ENCODE peak calls at places on chromosomes 2 and 18, in seven cellular contexts. L is neuronal stem cell, Y is H9, C is IMR-90, I is mesenchymal stem cell, Z is trophoblast cell, W is H1. B is an unnamed sample.

GRCh38 chr2:240434728-240435456 is 571 bp upstream of the GPC1 start:
- DNase-seq in Y (peak), W (peak), C (peak), I (peak), L (peak), Z (peak), B (peak)

GRCh38 chr18:841647-842370 is 29.8 kb upstream of the YES1 start:
- DNase-seq in Y (no peak), L (no peak), W (no peak), I (no peak), Z (no peak), C (no peak), B (no peak)

GRCh38 chr2:101112772-101113157 is 38.4 kb downstream of the TBC1D8 start:
- DNase-seq in Z (peak), Y (no peak), I (no peak), C (no peak), L (no peak), W (no peak), B (no peak)

GRCh38 chr2:40434638-40435296 is 17.1 kb downstream of the SLC8A1 start:
- DNase-seq in W (no peak), I (peak), C (peak), Y (no peak), Z (peak), L (no peak), B (peak)

GRCh38 chr2:2662037-2662846 is 331.2 kb upstream of the MYT1L start:
- DNase-seq in Z (no peak), C (peak), L (no peak), Y (no peak), W (no peak), I (no peak), B (no peak)

GRCh38 chr2:64698068-64698645 is 44.4 kb upstream of the SERTAD2 start:
- DNase-seq in I (no peak), Z (peak), Y (no peak), W (no peak), C (no peak), L (no peak), B (no peak)

GRCh38 chr2:129723277-129724020 is 256.0 kb upstream of the RAB6C start:
- DNase-seq in Z (peak), W (no peak), Y (no peak), L (no peak), C (no peak), I (no peak), B (no peak)

GRCh38 chr2:133780099-133780996 is 212.1 kb upstream of the NCKAP5 start:
- DNase-seq in I (peak), W (peak), Y (peak), Z (peak), L (peak), C (peak), B (peak)

GRCh38 chr2:153873062-153874048 is 1.6 kb downstream of the GALNT13 start:
- DNase-seq in I (no peak), Y (peak), Z (no peak), C (no peak), W (peak), L (no peak), B (peak)

GRCh38 chr2:193989645-193990044 is 1667.4 kb upstream of the SLC39A10 start:
- DNase-seq in I (no peak), Z (peak), L (no peak), C (no peak), Y (no peak), W (no peak), B (no peak)

GRCh38 chr2:20617892-20618467 is 32.9 kb downstream of the HS1BP3 start:
- DNase-seq in Z (peak), L (no peak), I (peak), Y (no peak), C (peak), W (no peak), B (no peak)

GRCh38 chr2:233674995-233675394 is 3.3 kb downstream of the UGT1A9 start:
- DNase-seq in Z (no peak), I (no peak), W (no peak), Y (no peak), L (no peak), C (no peak), B (peak)

GRCh38 chr2:99278793-99279291 is 22.2 kb downstream of the LYG1 start:
- DNase-seq in Z (peak), W (no peak), C (peak), Y (no peak), L (no peak), I (peak), B (no peak)

GRCh38 chr2:118221952-118222594 is 133.8 kb downstream of the INSIG2 start:
- DNase-seq in W (peak), Z (peak), I (peak), Y (peak), C (peak), L (peak), B (peak)

GRCh38 chr2:233442028-233442310 is 87.7 kb downstream of the DGKD start:
- DNase-seq in C (no peak), L (no peak), I (no peak), Y (no peak), Z (no peak), W (no peak), B (no peak)

GRCh38 chr2:116719841-116720240 is 1094.7 kb upstream of the DDX18 start:
- DNase-seq in L (no peak), I (peak), C (no peak), Z (no peak), Y (no peak), W (no peak), B (no peak)
- H3K23ac ChIP-seq in L (no peak), I (no peak), C (no peak), Z (no peak), Y (no peak), W (no peak), B (no peak)

GRCh38 chr2:114400890-114401289 is 41.6 kb upstream of the DPP10 start:
- DNase-seq in L (no peak), Y (no peak), C (no peak), Z (no peak), I (no peak), W (no peak), B (no peak)
- H3K23ac ChIP-seq in L (no peak), Y (no peak), C (no peak), Z (no peak), I (no peak), W (no peak), B (no peak)

GRCh38 chr2:45913539-45913938 is 262.1 kb downstream of the PRKCE start:
- DNase-seq in C (no peak), L (no peak), Y (no peak), Z (no peak), W (no peak), I (no peak), B (no peak)
- H3K23ac ChIP-seq in C (no peak), L (no peak), Y (no peak), Z (no peak), W (no peak), I (no peak), B (no peak)

DNA sequence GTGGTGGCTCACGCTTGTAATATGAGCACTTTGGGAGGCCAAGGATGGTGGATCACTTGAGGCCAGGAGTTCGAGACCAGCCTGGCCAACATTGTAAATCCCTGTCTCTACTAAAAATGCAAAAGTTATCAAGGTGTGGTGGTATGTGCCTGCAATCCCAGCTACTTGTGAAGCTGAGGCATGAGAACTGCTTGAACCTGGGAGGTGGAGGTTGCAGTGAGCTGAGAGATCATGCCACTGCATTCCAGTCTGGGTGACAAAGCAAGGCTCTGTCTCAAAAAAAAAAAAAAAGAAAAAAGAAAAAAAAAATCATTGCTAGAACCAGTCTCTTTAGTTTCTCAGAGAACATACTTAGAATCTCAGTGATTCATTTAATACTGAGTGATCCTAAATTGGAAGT is 217.1 kb downstream of the DYM start:
- DNase-seq in I (no peak), C (no peak), Z (peak), W (no peak), Y (no peak), L (no peak), B (peak)
- H3K23ac ChIP-seq in I (no peak), C (no peak), Z (no peak), W (no peak), Y (no peak), L (no peak), B (no peak)

GRCh38 chr2:155372969-155373368 is 674.5 kb downstream of the KCNJ3 start:
- DNase-seq in W (no peak), C (no peak), Z (peak), Y (no peak), L (peak), I (peak), B (peak)
- H3K23ac ChIP-seq in W (no peak), C (no peak), Z (no peak), Y (no peak), L (no peak), I (no peak), B (no peak)

GRCh38 chr18:7658701-7659100 is 91.6 kb downstream of the PTPRM start:
- DNase-seq in L (no peak), Y (no peak), C (peak), Z (peak), I (no peak), W (no peak), B (peak)

GRCh38 chr18:7662866-7663265 is 95.8 kb downstream of the PTPRM start:
- DNase-seq in Y (no peak), I (no peak), C (no peak), Z (no peak), L (no peak), W (no peak), B (no peak)

GRCh38 chr18:7657050-7657449 is 89.9 kb downstream of the PTPRM start:
- DNase-seq in Z (no peak), Y (no peak), L (no peak), I (no peak), C (no peak), W (no peak), B (no peak)

GRCh38 chr18:7663305-7664023 is 96.3 kb downstream of the PTPRM start:
- DNase-seq in C (no peak), Y (no peak), I (peak), L (no peak), Z (no peak), W (no peak), B (no peak)

DNA sequence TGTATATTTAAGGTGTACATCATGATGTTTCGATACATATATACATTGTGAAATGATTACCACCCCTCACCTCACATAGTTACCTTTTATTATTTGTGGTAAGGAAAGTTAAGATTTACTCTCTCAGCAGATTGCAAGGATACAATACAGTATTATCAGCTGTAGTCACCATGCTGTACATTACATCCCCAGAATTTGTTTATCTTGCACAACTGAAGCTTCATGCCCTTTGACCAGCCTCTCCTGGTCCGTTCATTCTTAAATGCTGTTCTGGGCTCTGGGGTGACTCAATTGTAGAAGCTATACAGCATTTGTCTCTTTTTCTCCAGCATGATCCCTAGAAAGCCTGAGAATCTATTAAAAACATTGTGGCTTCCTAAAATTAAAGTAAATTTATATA is 90.8 kb downstream of the PTPRM start:
- DNase-seq in W (no peak), L (no peak), I (peak), Y (no peak), Z (peak), C (peak), B (no peak)
- H3K23ac ChIP-seq in W (no peak), L (no peak), I (no peak), Y (no peak), Z (no peak), C (no peak), B (no peak)

DNA sequence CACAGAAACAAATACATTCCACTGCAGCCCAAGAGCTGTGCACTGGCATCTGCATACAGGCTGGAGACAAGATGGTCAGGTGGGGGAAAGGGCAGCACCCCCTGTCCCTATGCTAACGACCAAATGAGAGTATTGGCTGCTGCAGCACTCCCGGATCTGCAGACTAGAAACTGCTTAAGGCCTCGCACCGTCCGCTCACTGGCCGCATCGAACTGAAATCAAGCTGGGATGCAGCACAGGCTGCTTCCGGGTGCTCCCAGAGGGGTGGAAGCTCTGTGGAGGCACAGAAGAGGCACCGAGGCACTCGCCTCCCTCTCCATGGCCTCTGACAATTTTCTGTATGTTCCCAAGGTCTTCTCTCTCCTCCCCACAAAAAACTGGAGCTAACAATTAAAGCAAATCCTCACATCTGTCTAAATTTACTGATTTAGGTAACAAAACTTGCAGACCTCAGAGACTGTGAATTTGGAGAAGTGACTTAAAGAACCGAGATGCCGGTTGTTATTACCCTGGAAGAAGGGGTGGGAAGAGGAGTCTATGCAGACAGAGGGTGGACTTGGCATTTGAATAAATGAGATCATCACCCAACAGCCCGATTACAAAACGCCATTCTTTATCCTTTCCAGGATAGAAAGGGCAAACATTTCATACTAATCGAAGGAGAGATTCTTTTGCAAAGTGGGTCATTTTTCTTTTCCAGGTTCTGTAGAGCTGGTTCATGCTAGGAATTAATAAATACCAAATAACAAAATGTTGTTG is 73.3 kb upstream of the TPO start:
- DNase-seq in Z (no peak), W (no peak), I (no peak), C (no peak), Y (no peak), L (no peak), B (peak)
- H3K23ac ChIP-seq in Z (no peak), W (no peak), I (peak), C (no peak), Y (no peak), L (no peak), B (no peak)

GRCh38 chr18:23240609-23240930 is 105.3 kb downstream of the CABLES1 start:
- DNase-seq in Z (no peak), I (no peak), Y (no peak), W (no peak), L (no peak), C (no peak), B (no peak)

GRCh38 chr18:23238651-23239349 is 103.5 kb downstream of the CABLES1 start:
- DNase-seq in L (no peak), I (peak), W (no peak), Y (no peak), C (peak), Z (no peak), B (peak)

GRCh38 chr18:23239350-23239692 is 104.0 kb downstream of the CABLES1 start:
- DNase-seq in Z (no peak), Y (no peak), L (no peak), C (no peak), I (no peak), W (no peak), B (no peak)

GRCh38 chr18:23238152-23238531 is 102.9 kb downstream of the CABLES1 start:
- DNase-seq in C (peak), Y (no peak), L (no peak), W (no peak), I (peak), Z (peak), B (no peak)

DNA sequence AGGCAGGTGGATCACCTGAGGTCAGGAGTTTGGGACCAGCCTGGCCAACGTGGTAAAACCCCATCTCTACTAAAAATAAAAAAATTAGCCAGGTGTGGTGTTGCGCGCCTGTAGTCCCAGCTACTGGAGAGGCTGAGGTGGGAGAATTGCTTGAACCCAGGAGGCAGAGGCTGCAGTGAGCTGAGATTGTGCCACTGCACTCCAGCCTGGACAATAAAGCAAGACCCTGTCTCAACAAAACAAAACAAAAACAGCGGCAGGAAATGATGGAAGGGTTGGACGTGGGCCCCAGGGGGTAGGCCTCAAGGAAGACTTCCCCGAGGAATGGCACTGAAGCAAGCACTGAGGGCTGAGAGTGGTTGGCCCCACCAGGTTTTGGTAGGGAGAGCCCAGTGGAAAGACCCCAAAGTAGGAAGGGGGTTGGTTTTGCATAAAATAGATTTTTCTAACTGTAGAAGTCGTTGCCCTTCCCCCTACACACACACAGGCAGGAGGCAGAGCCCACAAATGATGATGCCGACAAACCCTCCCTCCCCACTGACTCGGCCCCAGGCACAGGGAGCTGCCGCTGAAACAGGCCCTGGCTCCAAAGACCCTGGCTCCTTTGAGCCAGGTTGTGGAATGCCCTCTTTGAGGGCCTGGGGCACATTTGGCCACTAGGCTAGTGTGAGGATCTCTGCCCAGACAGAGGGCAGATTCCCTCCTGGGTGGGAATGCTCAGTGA is 104.8 kb downstream of the CABLES1 start:
- DNase-seq in I (no peak), Z (no peak), Y (no peak), C (no peak), W (no peak), L (no peak), B (peak)
- H3K23ac ChIP-seq in I (no peak), Z (no peak), Y (no peak), C (no peak), W (no peak), L (no peak), B (no peak)

GRCh38 chr18:12943200-12943599 is 4.6 kb upstream of the SEH1L start:
- DNase-seq in L (no peak), W (no peak), I (no peak), Y (no peak), Z (no peak), C (peak), B (no peak)
- H3K23ac ChIP-seq in L (no peak), W (no peak), I (no peak), Y (no peak), Z (no peak), C (no peak), B (no peak)

DNA sequence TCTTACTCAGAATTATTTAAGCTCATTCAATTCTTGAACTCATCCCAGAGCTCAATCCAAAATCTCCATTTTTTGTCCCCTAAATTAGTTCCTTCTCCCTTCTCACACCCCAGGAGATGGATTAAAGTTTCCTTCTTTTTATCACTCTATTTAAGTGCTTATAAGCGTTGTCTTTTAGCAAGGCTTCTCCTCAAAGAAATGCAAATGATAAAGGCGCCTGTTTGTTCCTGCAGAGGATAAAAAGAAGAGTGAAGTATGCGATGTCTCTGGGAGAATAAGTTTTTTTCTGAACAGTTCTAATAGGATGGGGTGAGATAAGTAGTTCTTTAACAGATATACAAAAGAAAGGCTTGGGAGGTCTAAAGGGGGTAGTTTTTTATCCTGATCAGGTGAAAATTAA is 303.3 kb downstream of the CNTNAP5 start:
- DNase-seq in I (no peak), Y (no peak), W (no peak), L (no peak), C (no peak), Z (no peak), B (peak)
- H3K23ac ChIP-seq in I (no peak), Y (no peak), W (no peak), L (no peak), C (no peak), Z (no peak), B (no peak)